ENCODE peak calls at places on chromosomes 12 and 14, in seven cellular contexts. U, E, A, Y, C, D and N are unnamed samples.

GRCh38 chr14:85060116-85060515 is 469.8 kb upstream of the FLRT2 start:
- DNase-seq in U (no peak), E (no peak), A (no peak), Y (no peak), C (no peak), D (no peak), N (no peak)

GRCh38 chr12:47277972-47278448 is 198.3 kb upstream of the AMIGO2 start:
- DNase-seq in U (no peak), E (peak), A (peak), Y (peak), C (no peak), D (no peak), N (peak)

GRCh38 chr14:102430212-102430908 is 67.6 kb downstream of the TECPR2 start:
- DNase-seq in U (no peak), E (no peak), A (no peak), Y (no peak), C (no peak), D (no peak), N (no peak)

GRCh38 chr14:35215110-35215872 is 76.9 kb upstream of the PSMA6 start:
- DNase-seq in U (no peak), E (peak), A (peak), Y (peak), C (peak), D (no peak), N (peak)

GRCh38 chr12:47754881-47755280 is 3.8 kb downstream of the RAPGEF3 start:
- DNase-seq in U (no peak), E (no peak), A (no peak), Y (peak), C (no peak), D (no peak), N (no peak)

GRCh38 chr14:102795060-102795925 is 18.0 kb downstream of the TRAF3 start:
- DNase-seq in U (no peak), E (peak), A (peak), Y (peak), C (no peak), D (no peak), N (peak)

GRCh38 chr12:49583361-49584094 is 15.6 kb upstream of the MCRS1 start:
- DNase-seq in U (no peak), E (no peak), A (peak), Y (no peak), C (no peak), D (no peak), N (no peak)

GRCh38 chr12:6612247-6612646 is 5.1 kb upstream of the CHD4 start:
- DNase-seq in U (no peak), E (no peak), A (no peak), Y (no peak), C (no peak), D (no peak), N (no peak)

GRCh38 chr14:63510538-63510937 is 32.6 kb downstream of the PPP2R5E start:
- DNase-seq in U (no peak), E (no peak), A (peak), Y (no peak), C (no peak), D (no peak), N (peak)

GRCh38 chr12:57764662-57765002 is 2.2 kb downstream of the CYP27B1 start:
- DNase-seq in U (peak), E (no peak), A (no peak), Y (no peak), C (no peak), D (no peak), N (no peak)

GRCh38 chr12:26346748-26347147 is 151.4 kb downstream of the SSPN start:
- DNase-seq in U (no peak), E (peak), A (peak), Y (no peak), C (no peak), D (no peak), N (no peak)

GRCh38 chr14:64796369-64796768 is 83.3 kb downstream of the SPTB start:
- DNase-seq in U (no peak), E (no peak), A (no peak), Y (no peak), C (no peak), D (no peak), N (no peak)

GRCh38 chr12:75767957-75768356 is 256.5 kb upstream of the KRR1 start:
- DNase-seq in U (no peak), E (no peak), A (no peak), Y (no peak), C (no peak), D (no peak), N (no peak)

GRCh38 chr12:29741342-29742241 is 42.1 kb downstream of the TMTC1 start:
- DNase-seq in U (no peak), E (no peak), A (peak), Y (no peak), C (no peak), D (no peak), N (peak)

GRCh38 chr14:33297565-33297964 is 358.9 kb downstream of the NPAS3 start:
- DNase-seq in U (peak), E (peak), A (no peak), Y (no peak), C (no peak), D (no peak), N (no peak)

DNA sequence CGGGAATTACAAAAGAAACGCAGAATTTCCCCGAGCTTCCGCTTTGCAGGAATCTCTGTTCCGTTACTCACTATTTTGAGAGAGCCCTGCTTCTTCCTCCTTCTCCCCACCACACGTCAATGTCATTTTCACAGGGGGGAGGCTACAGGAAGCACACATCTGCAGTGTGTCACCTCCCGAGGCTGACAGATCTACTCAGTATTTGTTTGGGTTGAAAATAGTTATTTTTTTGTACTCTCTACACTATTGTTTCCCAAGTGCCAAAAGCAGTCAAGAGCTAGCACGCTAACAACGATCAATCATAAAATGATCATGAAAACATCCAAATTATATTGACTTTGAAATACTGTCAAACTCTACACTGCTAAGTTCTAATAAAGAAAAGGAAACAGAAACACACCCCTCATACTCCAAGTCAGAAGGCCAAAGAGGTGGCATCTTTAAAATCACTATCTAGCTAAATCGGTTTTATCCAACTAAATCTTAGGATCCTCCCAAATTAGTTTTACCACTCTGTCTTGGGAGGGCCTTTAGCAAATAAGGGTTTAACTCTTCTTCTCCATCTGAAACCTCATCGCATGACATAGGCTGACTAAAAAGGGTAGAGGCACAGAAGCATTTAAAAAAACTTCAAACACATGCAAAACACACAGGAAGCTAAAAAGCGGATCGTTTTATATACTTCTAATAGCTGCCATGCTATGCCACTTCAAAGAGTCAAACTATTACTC is 51.8 kb downstream of the FOXN3 start:
- DNase-seq in U (no peak), E (no peak), A (peak), Y (peak), C (no peak), D (no peak), N (peak)
- H3K4me2 ChIP-seq in U (no peak), E (no peak), A (peak), Y (no peak), C (no peak), D (no peak), N (no peak)

GRCh38 chr12:131235871-131236271 is 282.2 kb downstream of the ADGRD1 start:
- DNase-seq in U (no peak), E (no peak), A (no peak), Y (no peak), C (no peak), D (no peak), N (no peak)

GRCh38 chr12:131229426-131230339 is 276.0 kb downstream of the ADGRD1 start:
- DNase-seq in U (peak), E (peak), A (no peak), Y (no peak), C (no peak), D (no peak), N (no peak)

GRCh38 chr12:131233737-131234474 is 280.2 kb downstream of the ADGRD1 start:
- DNase-seq in U (no peak), E (no peak), A (no peak), Y (no peak), C (no peak), D (no peak), N (no peak)

GRCh38 chr12:131230340-131231099 is 276.8 kb downstream of the ADGRD1 start:
- DNase-seq in U (no peak), E (no peak), A (no peak), Y (no peak), C (no peak), D (no peak), N (no peak)

DNA sequence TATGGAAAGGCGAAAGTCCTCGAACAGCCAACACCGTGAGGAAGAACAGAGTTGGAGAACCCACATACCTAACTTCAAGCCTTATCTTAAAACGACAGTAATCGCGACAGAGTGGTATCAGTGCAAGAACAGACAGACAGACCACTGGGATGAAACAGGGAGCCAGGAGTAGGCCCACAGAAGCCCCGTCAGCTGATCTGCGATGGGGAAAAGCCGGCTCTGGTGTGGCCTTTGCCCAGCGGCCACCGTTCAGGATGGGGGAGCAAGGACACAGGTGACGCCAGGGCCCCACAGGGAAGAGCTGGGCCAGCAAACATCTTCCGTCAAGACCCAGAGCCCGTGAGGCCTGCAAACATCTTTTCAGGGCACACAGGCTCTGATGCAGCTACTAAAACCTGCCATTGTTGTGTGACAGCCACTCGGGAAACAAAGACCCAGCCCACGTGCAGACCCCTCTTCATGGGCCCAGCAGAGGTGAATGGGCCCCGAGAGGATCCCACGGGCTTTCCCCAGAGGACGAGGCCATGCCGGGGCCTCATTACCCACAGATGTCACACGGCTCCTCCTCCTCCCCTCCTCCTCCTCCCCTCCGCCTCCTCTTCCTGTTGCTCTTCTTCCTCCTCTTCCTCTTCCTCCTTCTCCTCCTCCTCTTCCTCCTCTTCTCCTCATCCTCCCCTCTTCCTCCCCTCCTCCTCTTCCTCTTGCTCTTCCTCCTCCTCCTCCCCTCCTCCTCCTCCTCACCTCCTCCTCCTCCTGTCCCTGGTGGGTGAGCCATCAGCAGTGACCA is 277.7 kb downstream of the ADGRD1 start:
- DNase-seq in U (no peak), E (no peak), A (no peak), Y (no peak), C (no peak), D (no peak), N (no peak)
- H3K18ac ChIP-seq in U (no peak), E (peak), A (no peak), Y (no peak), C (peak), D (no peak), N (no peak)

DNA sequence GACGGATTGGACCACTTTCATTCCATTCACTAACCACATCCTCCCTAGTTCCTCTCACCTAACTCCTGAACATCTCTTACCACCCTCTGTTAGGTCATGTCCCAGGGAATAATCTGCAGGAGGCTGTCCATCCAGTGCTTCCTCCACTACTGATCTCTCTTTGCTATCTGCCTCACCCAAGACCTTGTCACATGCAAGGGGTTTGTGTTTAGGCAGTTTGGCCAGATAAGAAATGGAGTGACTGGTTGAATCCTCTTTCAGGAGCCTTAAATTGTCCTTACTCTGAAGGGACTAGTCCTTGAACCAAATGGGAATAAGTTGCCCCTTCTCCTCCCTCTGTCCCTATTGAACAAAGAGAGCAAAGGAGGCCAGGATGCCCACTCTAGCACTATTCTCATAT is 249.2 kb upstream of the BTG1 start:
- DNase-seq in U (no peak), E (no peak), A (no peak), Y (no peak), C (no peak), D (no peak), N (no peak)
- H3K4me2 ChIP-seq in U (no peak), E (no peak), A (no peak), Y (no peak), C (no peak), D (no peak), N (no peak)

GRCh38 chr12:113664224-113664681 is 192.6 kb upstream of the LHX5 start:
- DNase-seq in U (no peak), E (no peak), A (no peak), Y (no peak), C (peak), D (no peak), N (no peak)
- H3K18ac ChIP-seq in U (no peak), E (no peak), A (no peak), Y (no peak), C (no peak), D (peak), N (no peak)

GRCh38 chr12:96516472-96517417 is 27.4 kb downstream of the CFAP54 start:
- DNase-seq in U (peak), E (peak), A (peak), Y (peak), C (peak), D (peak), N (peak)
- H3K4me2 ChIP-seq in U (no peak), E (no peak), A (no peak), Y (no peak), C (no peak), D (no peak), N (no peak)

GRCh38 chr12:19234171-19234704 is 104.7 kb downstream of the PLEKHA5 start:
- DNase-seq in U (no peak), E (peak), A (peak), Y (no peak), C (no peak), D (no peak), N (peak)
- H3K18ac ChIP-seq in U (no peak), E (no peak), A (peak), Y (no peak), C (no peak), D (no peak), N (no peak)

DNA sequence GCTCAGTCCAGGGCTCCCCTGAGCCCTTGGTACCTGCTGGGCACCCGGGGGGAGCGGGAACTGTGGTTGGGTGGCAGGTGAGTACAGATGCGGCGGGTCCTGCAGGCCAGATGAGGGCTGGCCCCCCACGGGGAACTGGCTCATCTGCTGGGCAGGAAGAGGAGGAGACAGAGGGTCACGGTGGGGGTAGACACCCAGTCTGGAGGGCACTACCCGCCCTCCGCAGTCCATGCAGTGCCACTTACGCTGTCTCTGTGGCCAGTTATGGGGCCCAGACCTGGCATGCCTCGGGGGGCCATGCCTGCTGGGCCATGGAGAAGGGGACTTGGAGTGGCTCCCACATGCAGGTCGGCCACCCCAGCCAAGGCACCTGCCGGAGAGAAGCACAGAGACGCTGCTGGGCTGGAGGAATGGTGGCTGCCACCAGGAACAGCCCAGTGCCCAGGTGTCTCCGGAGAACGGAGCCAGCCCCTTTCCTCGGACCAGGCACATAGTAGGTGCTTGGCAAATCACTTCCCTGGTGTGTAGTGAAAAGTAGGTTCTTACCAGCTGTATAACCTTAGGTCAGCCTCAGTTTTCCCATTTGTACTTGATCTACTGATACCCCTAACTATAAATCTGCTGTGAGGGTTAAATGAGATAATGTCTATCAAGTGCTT is 21.1 kb downstream of the FOXN4 start:
- DNase-seq in U (no peak), E (no peak), A (no peak), Y (no peak), C (no peak), D (no peak), N (no peak)
- H3K4me2 ChIP-seq in U (peak), E (no peak), A (no peak), Y (no peak), C (no peak), D (peak), N (no peak)

GRCh38 chr14:80304125-80304766 is 92.9 kb upstream of the DIO2 start:
- DNase-seq in U (no peak), E (no peak), A (peak), Y (peak), C (no peak), D (no peak), N (peak)
- H3K18ac ChIP-seq in U (no peak), E (no peak), A (no peak), Y (no peak), C (no peak), D (no peak), N (no peak)